ENCODE peak calls at places on chromosome 5, in six cellular contexts. W is AG08395; C is posterior vena cava; M is activated CD4-positive, alpha-beta T cell treated with anti-CD3 and anti-CD28 coated beads for 36 hours; X is germinal center; Z is NCI-H460. N is an unnamed sample.

GRCh38 chr5:179211631-179212030 is 133.6 kb downstream of the ADAMTS2 start:
- DNase-seq in W (no peak), C (no peak), Z (no peak), M (no peak), X (no peak), N (no peak)

GRCh38 chr5:178207183-178207916 is 3.0 kb downstream of the HNRNPAB start:
- DNase-seq in C (no peak), W (peak; percentile 17), Z (no peak), M (no peak), X (no peak), N (no peak)

GRCh38 chr5:57382665-57383064 is 99.9 kb downstream of the ACTBL2 start:
- DNase-seq in C (no peak), Z (no peak), W (no peak), X (no peak), M (no peak), N (no peak)

GRCh38 chr5:129361441-129362025 is 98.6 kb upstream of the ADAMTS19 start:
- DNase-seq in Z (peak; percentile 5), X (no peak), W (no peak), M (no peak), C (no peak), N (no peak)

GRCh38 chr5:159182691-159183090 is 26.7 kb downstream of the RNF145 start:
- DNase-seq in Z (no peak), W (no peak), C (no peak), X (no peak), M (no peak), N (no peak)

GRCh38 chr5:95392593-95393182 is 1.5 kb downstream of the FAM81B start:
- DNase-seq in Z (peak; percentile 8), W (no peak), M (no peak), X (no peak), C (no peak), N (no peak)

GRCh38 chr5:54990751-54991349 is 5.5 kb upstream of the ESM1 start:
- DNase-seq in W (peak; percentile 70), X (no peak), Z (peak; percentile 28), C (peak; percentile 74), M (no peak), N (no peak)

GRCh38 chr5:123087173-123088030 is 1.6 kb upstream of the PRDM6 start:
- DNase-seq in X (no peak), M (no peak), W (no peak), C (no peak), Z (no peak), N (no peak)

GRCh38 chr5:111003623-111004022 is 67.9 kb upstream of the TSLP start:
- DNase-seq in X (no peak), M (no peak), C (no peak), W (no peak), Z (no peak), N (no peak)

GRCh38 chr5:33338336-33339110 is 102.2 kb upstream of the TARS1 start:
- DNase-seq in Z (no peak), W (no peak), M (no peak), C (no peak), X (no peak), N (no peak)

GRCh38 chr5:34648522-34649158 is 7.5 kb upstream of the RAI14 start:
- DNase-seq in Z (no peak), M (no peak), C (no peak), X (no peak), W (peak; percentile 38), N (no peak)

GRCh38 chr5:96595300-96596090 is 66.7 kb upstream of the CAST start:
- DNase-seq in Z (no peak), C (no peak), X (peak; percentile 21), M (peak; percentile 32), W (no peak), N (no peak)

GRCh38 chr5:151284392-151284967 is 19.1 kb downstream of the SLC36A3 start:
- DNase-seq in X (no peak), Z (no peak), W (no peak), C (no peak), M (peak; percentile 51), N (peak; percentile 32)

GRCh38 chr5:151739939-151740335 is 18.5 kb downstream of the ATOX1 start:
- DNase-seq in C (no peak), M (no peak), Z (no peak), X (no peak), W (peak; percentile 84), N (no peak)

GRCh38 chr5:23446436-23446835 is 61.0 kb upstream of the PRDM9 start:
- DNase-seq in W (peak; percentile 5), C (no peak), X (no peak), M (no peak), Z (no peak), N (no peak)